ENCODE peak calls at places on chromosome 17, in four cellular contexts. K, X, V and F are unnamed samples.

GRCh38 chr17:39340731-39341130 is 60.7 kb downstream of the FBXL20 start:
- DNase-seq in K (no peak), X (no peak), V (no peak), F (no peak)

GRCh38 chr17:33778505-33779398 is 476.3 kb upstream of the CCL2 start:
- DNase-seq in K (peak), V (no peak), X (peak), F (no peak)

GRCh38 chr17:18246109-18246725 is 12.3 kb downstream of the FLII start:
- DNase-seq in X (no peak), K (no peak), V (no peak), F (no peak)

GRCh38 chr17:32777436-32777835 is 99.5 kb downstream of the MYO1D start:
- DNase-seq in V (no peak), K (no peak), X (no peak), F (no peak)

GRCh38 chr17:57823469-57824401 is 26.1 kb downstream of the MRPS23 start:
- DNase-seq in V (no peak), X (no peak), K (no peak), F (no peak)

GRCh38 chr17:37358098-37358829 is 17.5 kb upstream of the C17orf78 start:
- DNase-seq in X (peak), V (peak), K (no peak), F (peak)

GRCh38 chr17:19370493-19370960 is 7.8 kb upstream of the MAPK7 start:
- DNase-seq in X (peak), V (peak), K (peak), F (peak)

GRCh38 chr17:28737770-28738679 is 5.8 kb upstream of the TRAF4 start:
- DNase-seq in X (no peak), K (no peak), V (no peak), F (peak)

GRCh38 chr17:62965149-62965648 is 836 bp upstream of the TANC2 start:
- DNase-seq in X (no peak), K (no peak), V (no peak), F (no peak)

GRCh38 chr17:27609606-27610303 is 21.2 kb upstream of the LGALS9 start:
- DNase-seq in V (no peak), X (no peak), K (no peak), F (peak)

GRCh38 chr17:31523862-31524730 is 132.6 kb downstream of the RAB11FIP4 start:
- DNase-seq in V (no peak), X (no peak), K (no peak), F (no peak)

GRCh38 chr17:40714473-40714872 is 10.9 kb upstream of the KRT24 start:
- DNase-seq in V (no peak), K (no peak), X (no peak), F (no peak)

GRCh38 chr17:35700157-35700556 is 31.3 kb upstream of the RASL10B start:
- DNase-seq in X (no peak), V (no peak), K (no peak), F (no peak)

GRCh38 chr17:17609121-17609520 is 17.6 kb upstream of the PEMT start:
- DNase-seq in V (no peak), X (no peak), K (no peak), F (no peak)

GRCh38 chr17:15266325-15266950 is 1.3 kb upstream of the PMP22 start:
- DNase-seq in X (no peak), K (no peak), V (no peak), F (no peak)

GRCh38 chr17:65660947-65661346 is 99.5 kb upstream of the AXIN2 start:
- DNase-seq in K (no peak), V (no peak), X (no peak), F (no peak)

GRCh38 chr17:7404737-7405412 is 978 bp upstream of the TMEM256 start:
- DNase-seq in K (peak), V (peak), X (peak), F (peak)

GRCh38 chr17:73347355-73347754 is 35.6 kb upstream of the CDC42EP4 start:
- DNase-seq in X (no peak), V (no peak), K (no peak), F (no peak)

GRCh38 chr17:42227849-42228696 is 33.8 kb upstream of the GHDC start:
- DNase-seq in V (peak), K (no peak), X (no peak), F (no peak)

GRCh38 chr17:2591040-2591640 is 2.3 kb upstream of the PAFAH1B1 start:
- DNase-seq in K (no peak), X (no peak), V (no peak), F (no peak)

GRCh38 chr17:56608941-56609340 is 15.4 kb downstream of the NOG start:
- DNase-seq in V (no peak), X (no peak), K (no peak), F (no peak)

GRCh38 chr17:45962221-45962972 is 36.7 kb upstream of the STH start:
- DNase-seq in K (no peak), V (no peak), X (no peak), F (no peak)

GRCh38 chr17:42553866-42554249 is 1.1 kb downstream of the HSD17B1 start:
- DNase-seq in X (no peak), V (no peak), K (no peak), F (no peak)

GRCh38 chr17:10070690-10071089 is 127.7 kb downstream of the GAS7 start:
- DNase-seq in X (peak), V (no peak), K (no peak), F (no peak)

GRCh38 chr17:27526603-27527002 is 70.4 kb downstream of the KSR1 start:
- DNase-seq in K (no peak), X (peak), V (peak), F (no peak)

GRCh38 chr17:78278139-78278741 is 46.8 kb downstream of the TMEM235 start:
- DNase-seq in V (no peak), K (no peak), X (no peak), F (no peak)

GRCh38 chr17:57296231-57296630 is 39.9 kb downstream of the MSI2 start:
- DNase-seq in K (no peak), X (no peak), V (no peak), F (no peak)

GRCh38 chr17:81685108-81685507 is 1.3 kb downstream of the HGS start:
- DNase-seq in V (no peak), K (no peak), X (no peak), F (no peak)

GRCh38 chr17:40340880-40341807 is 23.4 kb downstream of the GJD3 start:
- DNase-seq in K (peak), X (peak), V (peak), F (peak)

GRCh38 chr17:47208744-47209488 is at the start of gene MYL4:
- DNase-seq in X (no peak), V (no peak), K (no peak), F (no peak)

GRCh38 chr17:50769884-50770283 is 2.6 kb upstream of the ANKRD40CL start:
- DNase-seq in V (peak), K (no peak), X (no peak), F (no peak)

GRCh38 chr17:40958086-40958953 is 8.4 kb downstream of the KRT39 start:
- DNase-seq in V (no peak), X (no peak), K (no peak), F (no peak)

GRCh38 chr17:78316115-78316866 is 43.6 kb downstream of the SOCS3 start:
- DNase-seq in K (no peak), X (no peak), V (no peak), F (no peak)

GRCh38 chr17:37384560-37385160 is 8.9 kb downstream of the C17orf78 start:
- DNase-seq in X (no peak), K (no peak), V (no peak), F (no peak)

GRCh38 chr17:47733414-47734288 is 615 bp downstream of the TBX21 start:
- DNase-seq in K (no peak), V (peak), X (peak), F (no peak)

GRCh38 chr17:29155235-29155965 is 24.8 kb downstream of the MYO18A start:
- DNase-seq in X (peak), V (no peak), K (no peak), F (no peak)

GRCh38 chr17:79953335-79953734 is 82.3 kb downstream of the TBC1D16 start:
- DNase-seq in K (no peak), V (no peak), X (no peak), F (no peak)

GRCh38 chr17:44083250-44083849 is 12.8 kb downstream of the G6PC3 start:
- DNase-seq in X (no peak), V (no peak), K (no peak), F (no peak)
- TF ChIP-seq CTCF in X (no peak), V (no peak), K (no peak), F (no peak)

GRCh38 chr17:76536511-76537287 is 810 bp downstream of the CYGB start:
- DNase-seq in K (no peak), V (no peak), X (no peak), F (no peak)
- H3K4me3 ChIP-seq in K (peak), V (peak), X (peak), F (peak)

GRCh38 chr17:76735586-76736348 is 1.4 kb downstream of the SRSF2 start:
- DNase-seq in X (no peak), K (no peak), V (no peak), F (no peak)

GRCh38 chr17:76732734-76733617 is 4.2 kb downstream of the SRSF2 start:
- DNase-seq in X (no peak), V (no peak), K (no peak), F (no peak)

GRCh38 chr17:76735006-76735405 is 2.1 kb downstream of the SRSF2 start:
- DNase-seq in X (no peak), V (no peak), K (no peak), F (no peak)

GRCh38 chr17:76733618-76733957 is 3.5 kb downstream of the SRSF2 start:
- DNase-seq in X (no peak), K (no peak), V (no peak), F (no peak)

GRCh38 chr17:76734080-76734840 is 2.9 kb downstream of the SRSF2 start:
- DNase-seq in X (no peak), K (no peak), V (no peak), F (no peak)
- TF ChIP-seq POLR2A in X (no peak), K (no peak), V (no peak), F (no peak)

GRCh38 chr17:74408262-74408661 is 23.6 kb upstream of the GPRC5C start:
- DNase-seq in V (no peak), X (no peak), K (no peak), F (no peak)
- TF ChIP-seq CTCF in V (no peak), X (no peak), K (no peak), F (no peak)